ENCODE peak calls at places on chromosome 1, in seven cellular contexts. Y is activated naive CD8-positive, alpha-beta T cell treated with anti-CD3 and anti-CD28 coated beads for 36 hours; E is EH; X is stimulated activated CD4-positive, alpha-beta T cell treated with anti-CD3 and anti-CD28 coated beads, Interleukin-15, amount 100 ng/mL, for 24 hours; L is NCI-H2081 treated with DMSO at 0.1 percent for 48 hours; I is H54; A is HTR-8/SVneo. J is an unnamed sample.

GRCh38 chr1:169105434-169106094 is 926 bp upstream of the ATP1B1 start:
- DNase-seq in E (no peak), X (peak), I (peak), A (no peak), Y (peak), L (peak), J (peak)

GRCh38 chr1:24970399-24970753 is 40.3 kb upstream of the RUNX3 start:
- DNase-seq in I (peak), X (no peak), Y (no peak), L (no peak), A (peak), E (peak), J (no peak)

GRCh38 chr1:21537511-21537931 is 28.3 kb downstream of the ALPL start:
- DNase-seq in X (no peak), A (no peak), E (no peak), L (no peak), I (no peak), Y (no peak), J (no peak)

GRCh38 chr1:168960595-168960994 is 145.9 kb upstream of the ATP1B1 start:
- DNase-seq in L (no peak), Y (no peak), X (no peak), I (no peak), E (no peak), A (no peak), J (no peak)

GRCh38 chr1:59926381-59927243 is at the start of gene CYP2J2:
- DNase-seq in E (peak), A (peak), I (no peak), X (peak), L (no peak), Y (peak), J (no peak)

GRCh38 chr1:59072017-59072947 is 224.6 kb upstream of the FGGY start:
- DNase-seq in I (no peak), Y (no peak), A (no peak), E (peak), L (no peak), X (peak), J (no peak)

GRCh38 chr1:18191037-18191867 is 83.7 kb downstream of the IGSF21 start:
- DNase-seq in X (no peak), L (no peak), Y (no peak), E (no peak), I (no peak), A (no peak), J (no peak)

GRCh38 chr1:85568660-85569059 is 11.9 kb upstream of the CCN1 start:
- DNase-seq in Y (no peak), I (no peak), L (no peak), X (no peak), E (no peak), A (no peak), J (no peak)

GRCh38 chr1:209670441-209671082 is 4.7 kb upstream of the G0S2 start:
- DNase-seq in A (no peak), Y (no peak), I (no peak), X (no peak), L (no peak), E (no peak), J (no peak)

GRCh38 chr1:173400387-173400995 is 76.6 kb upstream of the PRDX6 start:
- DNase-seq in X (no peak), E (no peak), L (no peak), I (no peak), A (no peak), Y (no peak), J (no peak)

GRCh38 chr1:43367026-43367903 is 546 bp downstream of the ELOVL1 start:
- DNase-seq in L (no peak), I (peak), E (no peak), X (peak), A (peak), Y (peak), J (no peak)

GRCh38 chr1:43255438-43256210 is 14.2 kb upstream of the TMEM125 start:
- DNase-seq in E (no peak), X (no peak), I (no peak), L (no peak), Y (no peak), A (no peak), J (no peak)

GRCh38 chr1:10155087-10155712 is 55.2 kb upstream of the KIF1B start:
- DNase-seq in E (peak), A (no peak), Y (no peak), I (no peak), L (no peak), X (no peak), J (no peak)

GRCh38 chr1:116586741-116587143 is 15.9 kb upstream of the CD58 start:
- DNase-seq in E (peak), Y (no peak), L (no peak), X (no peak), A (no peak), I (no peak), J (no peak)

GRCh38 chr1:153985341-153985912 is 712 bp downstream of the RAB13 start:
- DNase-seq in X (peak), E (peak), Y (peak), I (no peak), L (no peak), A (peak), J (no peak)

GRCh38 chr1:199784127-199784526 is 243.4 kb upstream of the NR5A2 start:
- DNase-seq in E (peak), I (no peak), A (peak), L (no peak), Y (no peak), X (no peak), J (no peak)

GRCh38 chr1:185281245-185281644 is 35.8 kb downstream of the IVNS1ABP start:
- DNase-seq in I (no peak), A (no peak), X (no peak), L (no peak), E (peak), Y (no peak), J (no peak)

GRCh38 chr1:2311184-2312032 is 79.9 kb downstream of the MORN1 start:
- DNase-seq in Y (peak), A (no peak), L (no peak), X (peak), I (peak), E (peak), J (no peak)

GRCh38 chr1:41097105-41097504 is 75.6 kb upstream of the SLFNL1 start:
- DNase-seq in Y (no peak), I (no peak), A (no peak), X (no peak), L (no peak), E (peak), J (no peak)

GRCh38 chr1:212110617-212111016 is 75.1 kb downstream of the DTL start:
- DNase-seq in I (no peak), E (peak), X (no peak), A (no peak), L (no peak), Y (no peak), J (no peak)

GRCh38 chr1:175400811-175401210 is 208.2 kb upstream of the KIAA0040 start:
- DNase-seq in E (no peak), I (no peak), L (no peak), X (no peak), A (no peak), Y (no peak), J (peak)

GRCh38 chr1:94739521-94740061 is 80.6 kb upstream of the SLC44A3 start:
- DNase-seq in I (peak), E (peak), A (no peak), Y (no peak), X (no peak), L (no peak), J (no peak)

GRCh38 chr1:247548092-247548491 is 842 bp upstream of the GCSAML start:
- DNase-seq in I (no peak), Y (no peak), L (no peak), A (no peak), X (no peak), E (no peak), J (no peak)

GRCh38 chr1:43227138-43227836 is 42.5 kb upstream of the TMEM125 start:
- DNase-seq in E (peak), Y (peak), I (peak), X (peak), A (peak), L (peak), J (no peak)

GRCh38 chr1:53254011-53254640 is 15.8 kb upstream of the MAGOH start:
- DNase-seq in X (no peak), E (peak), L (no peak), A (no peak), I (no peak), Y (no peak), J (no peak)

GRCh38 chr1:173507847-173508209 is 30.7 kb downstream of the PRDX6 start:
- DNase-seq in I (peak), Y (no peak), X (no peak), A (no peak), E (no peak), L (no peak), J (no peak)

GRCh38 chr1:203480525-203481084 is 5.0 kb downstream of the PRELP start:
- DNase-seq in L (no peak), X (peak), I (peak), E (peak), A (peak), Y (peak), J (no peak)

GRCh38 chr1:17119076-17119743 is at the start of gene PADI2:
- DNase-seq in Y (peak), I (no peak), A (peak), E (peak), L (no peak), X (peak), J (no peak)

GRCh38 chr1:40980453-40981121 is 1.1 kb downstream of the CTPS1 start:
- DNase-seq in I (peak), L (no peak), Y (peak), X (peak), A (no peak), E (peak), J (peak)

GRCh38 chr1:174103766-174104165 is 55.6 kb upstream of the RABGAP1L start:
- DNase-seq in I (no peak), Y (no peak), E (no peak), L (no peak), X (no peak), A (no peak), J (no peak)

GRCh38 chr1:219710529-219711194 is 97.8 kb upstream of the ZC3H11B start:
- DNase-seq in E (peak), X (no peak), A (peak), Y (no peak), I (peak), L (no peak), J (no peak)

GRCh38 chr1:38525343-38525948 is 334.1 kb downstream of the RRAGC start:
- DNase-seq in I (no peak), L (no peak), A (no peak), X (no peak), Y (no peak), E (no peak), J (no peak)

GRCh38 chr1:1833916-1834325 is 55.7 kb upstream of the NADK start:
- DNase-seq in L (no peak), I (no peak), X (no peak), Y (no peak), E (no peak), A (no peak), J (no peak)

GRCh38 chr1:26372039-26372438 is 511 bp downstream of the ZNF683 start:
- DNase-seq in X (no peak), I (no peak), E (peak), Y (no peak), A (peak), L (no peak), J (no peak)

GRCh38 chr1:57411262-57411661 is 12.6 kb downstream of the DAB1 start:
- DNase-seq in E (peak), Y (no peak), I (peak), X (no peak), A (peak), L (no peak), J (no peak)

GRCh38 chr1:68173283-68174172 is 58.8 kb downstream of the WLS start:
- DNase-seq in L (peak), Y (no peak), I (no peak), X (no peak), E (no peak), A (no peak), J (no peak)

GRCh38 chr1:227731241-227731677 is 3.8 kb downstream of the JMJD4 start:
- DNase-seq in L (no peak), I (no peak), A (no peak), X (no peak), E (no peak), Y (no peak), J (no peak)

GRCh38 chr1:9842781-9843575 is 19.2 kb upstream of the CLSTN1 start:
- DNase-seq in L (peak), I (no peak), E (no peak), X (no peak), A (no peak), Y (no peak), J (no peak)